ENCODE peak calls at places on chromosomes 12 and 14, in seven cellular contexts. X is CD8-positive, alpha-beta memory T cell; L is CMK; T is mesenteric fat pad; Z is WTC11; H is NCI-H510A; E is SIG-M5. F is an unnamed sample.

GRCh38 chr14:68306934-68307758 is 485.7 kb downstream of the ZFP36L1 start:
- DNase-seq in Z (no peak), T (no peak), H (peak), E (no peak), X (no peak), L (no peak), F (no peak)

GRCh38 chr12:51529586-51529985 is 61.4 kb upstream of the SCN8A start:
- DNase-seq in E (no peak), T (no peak), L (no peak), Z (no peak), X (no peak), H (no peak), F (no peak)

GRCh38 chr12:15855646-15856045 is 26.5 kb upstream of the STRAP start:
- DNase-seq in T (no peak), L (no peak), H (no peak), X (no peak), Z (no peak), E (no peak), F (no peak)

GRCh38 chr12:11622774-11623375 is 26.6 kb upstream of the ETV6 start:
- DNase-seq in H (no peak), X (no peak), E (no peak), T (no peak), L (no peak), Z (no peak), F (no peak)

GRCh38 chr12:25257590-25258324 is 7.0 kb upstream of the KRAS start:
- DNase-seq in T (no peak), E (no peak), L (no peak), X (no peak), Z (no peak), H (no peak), F (no peak)

GRCh38 chr14:30614155-30614554 is 8.0 kb upstream of the SCFD1 start:
- DNase-seq in Z (no peak), T (no peak), X (no peak), E (no peak), H (no peak), L (no peak), F (no peak)

GRCh38 chr12:114636723-114637480 is 47.1 kb downstream of the TBX3 start:
- DNase-seq in X (no peak), Z (peak), T (no peak), L (no peak), H (no peak), E (no peak), F (no peak)

GRCh38 chr12:2306686-2307249 is 254.0 kb downstream of the CACNA1C start:
- DNase-seq in H (no peak), E (no peak), X (no peak), Z (no peak), L (no peak), T (no peak), F (no peak)

GRCh38 chr12:4355843-4356327 is 23.6 kb downstream of the FGF23 start:
- DNase-seq in Z (peak), T (no peak), H (no peak), E (no peak), X (peak), L (peak), F (peak)

GRCh38 chr12:15808250-15808971 is 19.2 kb upstream of the EPS8 start:
- DNase-seq in T (no peak), L (no peak), H (no peak), X (no peak), E (no peak), Z (no peak), F (no peak)

GRCh38 chr12:71503579-71504470 is 64.2 kb downstream of the LGR5 start:
- DNase-seq in Z (no peak), H (no peak), L (no peak), X (no peak), E (no peak), T (no peak), F (no peak)